ENCODE peak calls at places on chromosomes 11 and 22, in nine cellular contexts. One of them, this sample, is unnamed.

GRCh38 chr11:44338721-44339529 is 29.0 kb upstream of the ALX4 start:
- DNase-seq in endothelial cell of umbilical vein: no peak
- DNase-seq in keratinocyte: no peak
- DNase-seq in tibial artery: no peak
- DNase-seq in RWPE1: no peak
- DNase-seq in effector memory CD4-positive, alpha-beta T cell: no peak
- DNase-seq in heart right ventricle: no peak
- DNase-seq in sigmoid colon: no peak
- DNase-seq in caudate nucleus: no peak
- DNase-seq in this sample: no peak

GRCh38 chr11:101797335-101797734 is 117.5 kb upstream of the CEP126 start:
- DNase-seq in tibial artery: no peak
- DNase-seq in keratinocyte: no peak
- DNase-seq in sigmoid colon: no peak
- DNase-seq in heart right ventricle: no peak
- DNase-seq in endothelial cell of umbilical vein: peak; percentile 6
- DNase-seq in caudate nucleus: no peak
- DNase-seq in effector memory CD4-positive, alpha-beta T cell: no peak
- DNase-seq in RWPE1: no peak
- DNase-seq in this sample: no peak

GRCh38 chr22:44639891-44640617 is 62.0 kb upstream of the PRR5 start:
- DNase-seq in tibial artery: peak; percentile 44
- DNase-seq in sigmoid colon: no peak
- DNase-seq in keratinocyte: no peak
- DNase-seq in endothelial cell of umbilical vein: peak; percentile 25
- DNase-seq in RWPE1: no peak
- DNase-seq in effector memory CD4-positive, alpha-beta T cell: no peak
- DNase-seq in caudate nucleus: no peak
- DNase-seq in heart right ventricle: peak; percentile 43
- DNase-seq in this sample: no peak

GRCh38 chr22:42366815-42367581 is 65.2 kb downstream of the NFAM1 start:
- DNase-seq in caudate nucleus: peak; percentile 44
- DNase-seq in sigmoid colon: peak; percentile 91
- DNase-seq in effector memory CD4-positive, alpha-beta T cell: no peak
- DNase-seq in keratinocyte: no peak
- DNase-seq in heart right ventricle: no peak
- DNase-seq in RWPE1: no peak
- DNase-seq in endothelial cell of umbilical vein: no peak
- DNase-seq in tibial artery: peak; percentile 30
- DNase-seq in this sample: peak; percentile 49

GRCh38 chr11:103878646-103879045 is 157.8 kb upstream of the DDI1 start:
- DNase-seq in endothelial cell of umbilical vein: no peak
- DNase-seq in sigmoid colon: no peak
- DNase-seq in tibial artery: peak; percentile 32
- DNase-seq in effector memory CD4-positive, alpha-beta T cell: no peak
- DNase-seq in keratinocyte: no peak
- DNase-seq in caudate nucleus: no peak
- DNase-seq in RWPE1: no peak
- DNase-seq in heart right ventricle: no peak
- DNase-seq in this sample: no peak

GRCh38 chr22:48581821-48582469 is 1245.7 kb downstream of the BRD1 start:
- DNase-seq in sigmoid colon: no peak
- DNase-seq in RWPE1: no peak
- DNase-seq in effector memory CD4-positive, alpha-beta T cell: no peak
- DNase-seq in keratinocyte: no peak
- DNase-seq in endothelial cell of umbilical vein: no peak
- DNase-seq in tibial artery: no peak
- DNase-seq in heart right ventricle: no peak
- DNase-seq in caudate nucleus: no peak
- DNase-seq in this sample: no peak

GRCh38 chr22:50571264-50572175 is 6.7 kb downstream of the CPT1B start:
- DNase-seq in sigmoid colon: no peak
- DNase-seq in keratinocyte: no peak
- DNase-seq in endothelial cell of umbilical vein: no peak
- DNase-seq in effector memory CD4-positive, alpha-beta T cell: no peak
- DNase-seq in RWPE1: no peak
- DNase-seq in tibial artery: no peak
- DNase-seq in caudate nucleus: no peak
- DNase-seq in heart right ventricle: no peak
- DNase-seq in this sample: no peak

GRCh38 chr11:122711831-122712378 is 56.4 kb downstream of the UBASH3B start:
- DNase-seq in endothelial cell of umbilical vein: peak; percentile 98
- DNase-seq in effector memory CD4-positive, alpha-beta T cell: no peak
- DNase-seq in heart right ventricle: no peak
- DNase-seq in caudate nucleus: no peak
- DNase-seq in tibial artery: no peak
- DNase-seq in RWPE1: no peak
- DNase-seq in keratinocyte: no peak
- DNase-seq in sigmoid colon: peak; percentile 46
- DNase-seq in this sample: no peak

GRCh38 chr11:19711911-19712280 is 741 bp upstream of the NAV2 start:
- DNase-seq in effector memory CD4-positive, alpha-beta T cell: no peak
- DNase-seq in tibial artery: no peak
- DNase-seq in sigmoid colon: no peak
- DNase-seq in heart right ventricle: no peak
- DNase-seq in keratinocyte: no peak
- DNase-seq in endothelial cell of umbilical vein: no peak
- DNase-seq in RWPE1: no peak
- DNase-seq in caudate nucleus: no peak
- DNase-seq in this sample: no peak

GRCh38 chr11:9399466-9399865 is 15.0 kb downstream of the IPO7 start:
- DNase-seq in caudate nucleus: no peak
- DNase-seq in tibial artery: no peak
- DNase-seq in endothelial cell of umbilical vein: no peak
- DNase-seq in sigmoid colon: no peak
- DNase-seq in heart right ventricle: no peak
- DNase-seq in RWPE1: no peak
- DNase-seq in effector memory CD4-positive, alpha-beta T cell: no peak
- DNase-seq in keratinocyte: no peak
- DNase-seq in this sample: no peak

GRCh38 chr22:37019309-37020191 is at the start of the genes MPST and TST:
- DNase-seq in heart right ventricle: peak; percentile 83
- DNase-seq in effector memory CD4-positive, alpha-beta T cell: no peak
- DNase-seq in RWPE1: peak; percentile 44
- DNase-seq in sigmoid colon: peak; percentile 89
- DNase-seq in tibial artery: peak; percentile 76
- DNase-seq in endothelial cell of umbilical vein: peak; percentile 69
- DNase-seq in caudate nucleus: peak; percentile 74
- DNase-seq in keratinocyte: no peak
- DNase-seq in this sample: peak; percentile 76

GRCh38 chr11:15769203-15769602 is 587.1 kb downstream of the SOX6 start:
- DNase-seq in caudate nucleus: no peak
- DNase-seq in endothelial cell of umbilical vein: no peak
- DNase-seq in effector memory CD4-positive, alpha-beta T cell: no peak
- DNase-seq in tibial artery: no peak
- DNase-seq in heart right ventricle: no peak
- DNase-seq in keratinocyte: no peak
- DNase-seq in sigmoid colon: no peak
- DNase-seq in RWPE1: peak; percentile 25
- DNase-seq in this sample: no peak

GRCh38 chr11:119566299-119566698 is 143.3 kb upstream of the THY1 start:
- DNase-seq in sigmoid colon: no peak
- DNase-seq in effector memory CD4-positive, alpha-beta T cell: no peak
- DNase-seq in RWPE1: no peak
- DNase-seq in keratinocyte: no peak
- DNase-seq in endothelial cell of umbilical vein: no peak
- DNase-seq in tibial artery: no peak
- DNase-seq in caudate nucleus: no peak
- DNase-seq in heart right ventricle: no peak
- DNase-seq in this sample: no peak

GRCh38 chr11:94897330-94897768 is 76.0 kb downstream of the CWC15 start:
- DNase-seq in heart right ventricle: peak; percentile 59
- DNase-seq in caudate nucleus: no peak
- DNase-seq in RWPE1: peak; percentile 48
- DNase-seq in keratinocyte: no peak
- DNase-seq in sigmoid colon: peak; percentile 76
- DNase-seq in endothelial cell of umbilical vein: peak; percentile 61
- DNase-seq in effector memory CD4-positive, alpha-beta T cell: no peak
- DNase-seq in tibial artery: peak; percentile 48
- DNase-seq in this sample: peak; percentile 67

GRCh38 chr22:37258810-37259472 is 14.9 kb upstream of the RAC2 start:
- DNase-seq in tibial artery: no peak
- DNase-seq in keratinocyte: no peak
- DNase-seq in sigmoid colon: no peak
- DNase-seq in RWPE1: no peak
- DNase-seq in endothelial cell of umbilical vein: no peak
- DNase-seq in effector memory CD4-positive, alpha-beta T cell: no peak
- DNase-seq in caudate nucleus: no peak
- DNase-seq in heart right ventricle: no peak
- DNase-seq in this sample: no peak

DNA sequence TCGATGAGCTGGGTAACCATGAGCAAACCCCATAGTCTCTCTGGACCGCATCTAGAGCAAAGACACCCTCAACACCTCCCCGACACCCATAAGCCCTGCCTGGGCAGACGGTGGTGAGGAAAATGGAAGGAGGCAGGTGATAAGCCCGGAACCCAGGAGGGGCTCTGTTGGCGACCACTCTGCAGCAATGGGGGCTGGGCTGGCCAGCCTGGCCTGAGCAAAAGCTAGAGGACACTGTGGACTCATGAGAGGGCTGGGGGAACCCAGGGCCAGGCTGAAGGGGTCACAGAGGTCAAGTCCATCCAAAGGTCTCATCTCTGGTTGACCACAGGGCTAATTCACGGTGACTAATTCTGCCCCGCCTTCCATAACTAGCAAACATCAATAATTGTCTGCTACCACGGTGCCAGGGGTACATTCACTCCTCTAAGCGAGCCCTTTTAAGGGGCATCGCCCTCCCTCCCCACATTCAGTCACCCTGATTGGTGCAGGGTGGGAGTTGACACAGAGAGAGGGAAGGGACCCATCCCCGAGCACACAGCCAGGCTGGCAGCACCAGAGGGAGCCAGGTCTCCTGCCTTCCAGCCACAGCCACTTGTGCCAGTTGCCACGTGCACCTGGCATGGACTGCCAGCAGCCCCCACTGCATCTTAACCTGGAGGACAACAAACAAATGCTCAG is 4.0 kb downstream of the PYGM start:
- DNase-seq in heart right ventricle: no peak
- DNase-seq in RWPE1: no peak
- DNase-seq in sigmoid colon: peak; percentile 57
- DNase-seq in effector memory CD4-positive, alpha-beta T cell: no peak
- DNase-seq in caudate nucleus: no peak
- DNase-seq in keratinocyte: no peak
- DNase-seq in endothelial cell of umbilical vein: no peak
- DNase-seq in tibial artery: peak; percentile 7
- DNase-seq in this sample: no peak
- H3K27ac ChIP-seq in heart right ventricle: no peak overlapping the region
- H3K27ac ChIP-seq in RWPE1: no peak overlapping the region
- H3K27ac ChIP-seq in sigmoid colon: no peak overlapping the region
- H3K27ac ChIP-seq in effector memory CD4-positive, alpha-beta T cell: no peak overlapping the region
- H3K27ac ChIP-seq in caudate nucleus: no peak overlapping the region
- H3K27ac ChIP-seq in keratinocyte: no peak overlapping the region
- H3K27ac ChIP-seq in endothelial cell of umbilical vein: no peak overlapping the region
- H3K27ac ChIP-seq in tibial artery: no peak overlapping the region
- H3K27ac ChIP-seq in this sample: no peak overlapping the region

DNA sequence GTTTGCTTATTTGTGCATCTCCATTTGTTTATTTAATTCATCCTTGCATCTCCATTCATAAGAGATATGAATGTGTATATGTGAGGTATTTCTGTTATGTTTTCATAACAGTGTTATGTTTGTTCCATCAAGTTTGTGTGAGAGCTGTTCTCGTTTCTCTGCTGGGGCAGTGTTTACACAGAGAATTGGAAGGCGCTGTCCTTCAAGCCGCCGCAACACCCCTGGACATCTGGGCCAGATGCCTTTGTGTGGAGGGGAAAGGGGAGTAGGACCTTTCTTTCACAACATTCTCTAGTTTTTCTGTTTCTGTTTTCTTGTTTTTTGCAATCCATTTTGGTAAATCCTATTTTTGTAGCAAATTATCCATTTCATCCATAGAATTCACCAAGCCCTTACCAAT is 7.0 kb upstream of the TM7SF2 start:
- DNase-seq in endothelial cell of umbilical vein: no peak
- DNase-seq in tibial artery: no peak
- DNase-seq in effector memory CD4-positive, alpha-beta T cell: no peak
- DNase-seq in caudate nucleus: no peak
- DNase-seq in sigmoid colon: no peak
- DNase-seq in RWPE1: no peak
- DNase-seq in keratinocyte: no peak
- DNase-seq in heart right ventricle: no peak
- DNase-seq in this sample: no peak
- H3K27ac ChIP-seq in endothelial cell of umbilical vein: no peak overlapping the region
- H3K27ac ChIP-seq in tibial artery: no peak overlapping the region
- H3K27ac ChIP-seq in effector memory CD4-positive, alpha-beta T cell: no peak overlapping the region
- H3K27ac ChIP-seq in caudate nucleus: peak overlapping the region; percentile 92
- H3K27ac ChIP-seq in sigmoid colon: no peak overlapping the region
- H3K27ac ChIP-seq in RWPE1: no peak overlapping the region
- H3K27ac ChIP-seq in keratinocyte: no peak overlapping the region
- H3K27ac ChIP-seq in heart right ventricle: peak overlapping the region; percentile 61
- H3K27ac ChIP-seq in this sample: no peak overlapping the region

GRCh38 chr22:17334054-17334453 is 35.2 kb upstream of the CECR2 start:
- DNase-seq in RWPE1: no peak
- DNase-seq in keratinocyte: no peak
- DNase-seq in heart right ventricle: no peak
- DNase-seq in caudate nucleus: no peak
- DNase-seq in endothelial cell of umbilical vein: no peak
- DNase-seq in effector memory CD4-positive, alpha-beta T cell: no peak
- DNase-seq in tibial artery: no peak
- DNase-seq in sigmoid colon: no peak
- DNase-seq in this sample: no peak
- H3K27ac ChIP-seq in RWPE1: no peak overlapping the region
- H3K27ac ChIP-seq in keratinocyte: no peak overlapping the region
- H3K27ac ChIP-seq in heart right ventricle: no peak overlapping the region
- H3K27ac ChIP-seq in caudate nucleus: no peak overlapping the region
- H3K27ac ChIP-seq in endothelial cell of umbilical vein: no peak overlapping the region
- H3K27ac ChIP-seq in effector memory CD4-positive, alpha-beta T cell: no peak overlapping the region
- H3K27ac ChIP-seq in tibial artery: no peak overlapping the region
- H3K27ac ChIP-seq in sigmoid colon: no peak overlapping the region
- H3K27ac ChIP-seq in this sample: no peak overlapping the region

GRCh38 chr11:77082838-77083552 is 16.2 kb downstream of the CAPN5 start:
- DNase-seq in tibial artery: peak; percentile 71
- DNase-seq in heart right ventricle: peak; percentile 62
- DNase-seq in RWPE1: no peak
- DNase-seq in caudate nucleus: no peak
- DNase-seq in endothelial cell of umbilical vein: peak; percentile 64
- DNase-seq in effector memory CD4-positive, alpha-beta T cell: no peak
- DNase-seq in keratinocyte: no peak
- DNase-seq in sigmoid colon: peak; percentile 87
- DNase-seq in this sample: peak; percentile 47

GRCh38 chr11:77085652-77086051 is 17.0 kb upstream of the OMP start:
- DNase-seq in heart right ventricle: no peak
- DNase-seq in sigmoid colon: peak; percentile 52
- DNase-seq in caudate nucleus: no peak
- DNase-seq in effector memory CD4-positive, alpha-beta T cell: no peak
- DNase-seq in keratinocyte: no peak
- DNase-seq in endothelial cell of umbilical vein: no peak
- DNase-seq in tibial artery: no peak
- DNase-seq in RWPE1: no peak
- DNase-seq in this sample: no peak

GRCh38 chr11:77081976-77082836 is 15.4 kb downstream of the CAPN5 start:
- DNase-seq in caudate nucleus: no peak
- DNase-seq in heart right ventricle: no peak
- DNase-seq in RWPE1: no peak
- DNase-seq in endothelial cell of umbilical vein: no peak
- DNase-seq in keratinocyte: no peak
- DNase-seq in effector memory CD4-positive, alpha-beta T cell: no peak
- DNase-seq in tibial artery: no peak
- DNase-seq in sigmoid colon: no peak
- DNase-seq in this sample: peak; percentile 10

GRCh38 chr11:77084581-77085191 is 17.9 kb downstream of the CAPN5 start:
- DNase-seq in caudate nucleus: no peak
- DNase-seq in sigmoid colon: peak; percentile 60
- DNase-seq in effector memory CD4-positive, alpha-beta T cell: no peak
- DNase-seq in RWPE1: no peak
- DNase-seq in tibial artery: peak; percentile 9
- DNase-seq in endothelial cell of umbilical vein: no peak
- DNase-seq in keratinocyte: no peak
- DNase-seq in heart right ventricle: no peak
- DNase-seq in this sample: no peak

GRCh38 chr11:77083553-77084245 is 16.9 kb downstream of the CAPN5 start:
- DNase-seq in heart right ventricle: no peak
- DNase-seq in sigmoid colon: peak; percentile 48
- DNase-seq in tibial artery: peak; percentile 14
- DNase-seq in RWPE1: no peak
- DNase-seq in endothelial cell of umbilical vein: no peak
- DNase-seq in keratinocyte: no peak
- DNase-seq in effector memory CD4-positive, alpha-beta T cell: no peak
- DNase-seq in caudate nucleus: no peak
- DNase-seq in this sample: peak; percentile 10
- H3K27ac ChIP-seq in heart right ventricle: no peak overlapping the region
- H3K27ac ChIP-seq in sigmoid colon: no peak overlapping the region
- H3K27ac ChIP-seq in tibial artery: no peak overlapping the region
- H3K27ac ChIP-seq in RWPE1: no peak overlapping the region
- H3K27ac ChIP-seq in endothelial cell of umbilical vein: no peak overlapping the region
- H3K27ac ChIP-seq in keratinocyte: no peak overlapping the region
- H3K27ac ChIP-seq in effector memory CD4-positive, alpha-beta T cell: no peak overlapping the region
- H3K27ac ChIP-seq in caudate nucleus: no peak overlapping the region
- H3K27ac ChIP-seq in this sample: no peak overlapping the region